ENCODE peak calls at places on chromosomes 4 and X, in ten cellular contexts. F is colonic mucosa; G is effector memory CD4-positive, alpha-beta T cell; U is ovary; C is fibroblast of lung; J is H9; M is transverse colon; W is HCT116; Y is CD4-positive, alpha-beta T cell; Q is body of pancreas. T is an unnamed sample. For H3K9me3 and H3K27me3, the result is how much of the 10 kb centered on the place peaks cover.

GRCh38 chr4:167428172-167428571 is 193.9 kb upstream of the SPOCK3 start:
- DNase-seq in J (no peak), G (no peak), M (no peak), Y (no peak), W (peak), C (peak), U (no peak), Q (no peak), F (no peak), T (no peak)

GRCh38 chrX:73836956-73837477 is 274.0 kb downstream of the CHIC1 start:
- DNase-seq in J (no peak), C (no peak), W (no peak), G (no peak), M (no peak), F (no peak), Q (no peak), U (no peak), Y (no peak), T (no peak)

GRCh38 chr4:25637581-25638220 is 17.9 kb upstream of the SLC34A2 start:
- DNase-seq in G (no peak), C (no peak), W (no peak), M (no peak), J (no peak), Q (no peak), U (no peak), Y (no peak), F (no peak), T (no peak)

GRCh38 chr4:19178835-19179234 is 1072.9 kb upstream of the SLIT2 start:
- DNase-seq in C (peak), G (no peak), J (no peak), Q (no peak), M (no peak), Y (no peak), F (no peak), W (no peak), U (no peak), T (no peak)

GRCh38 chrX:15943393-15943792 is 88.8 kb upstream of the AP1S2 start:
- DNase-seq in G (no peak), Y (no peak), J (no peak), C (no peak), F (no peak), W (no peak), Q (no peak), U (no peak), M (no peak), T (no peak)

GRCh38 chr4:187019896-187020295 is 296.2 kb upstream of the FAT1 start:
- DNase-seq in M (no peak), Q (no peak), F (no peak), G (no peak), J (peak), W (no peak), Y (no peak), U (no peak), C (no peak), T (no peak)

GRCh38 chr4:48041535-48042137 is 25.1 kb downstream of the NIPAL1 start:
- DNase-seq in F (no peak), M (peak), Q (no peak), C (no peak), G (no peak), J (no peak), Y (no peak), U (no peak), W (no peak), T (no peak)

GRCh38 chr4:184274288-184274951 is 56.7 kb upstream of the ENPP6 start:
- DNase-seq in C (peak), U (no peak), M (no peak), G (no peak), W (no peak), J (peak), Q (no peak), Y (no peak), F (no peak), T (no peak)

GRCh38 chr4:53306729-53307128 is 59.1 kb downstream of the SCFD2 start:
- DNase-seq in W (no peak), Y (no peak), J (no peak), C (peak), U (no peak), M (no peak), G (no peak), F (no peak), Q (no peak), T (no peak)

GRCh38 chrX:149829751-149830191 is 48.0 kb downstream of the MAGEA9 start:
- DNase-seq in M (no peak), F (no peak), G (peak), W (no peak), C (peak), J (no peak), Q (no peak), U (no peak), Y (peak), T (no peak)

GRCh38 chr4:2268357-2269205 is 6.7 kb upstream of the MXD4 start:
- DNase-seq in M (no peak), F (no peak), Y (no peak), J (no peak), Q (no peak), U (no peak), C (no peak), W (no peak), G (no peak), T (no peak)

GRCh38 chrX:22445880-22446279 is 173.2 kb downstream of the CBLL2 start:
- DNase-seq in M (no peak), Q (no peak), G (no peak), F (no peak), J (no peak), Y (no peak), C (no peak), W (no peak), U (no peak), T (peak)

GRCh38 chr4:71261633-71262121 is 77.1 kb upstream of the SLC4A4 start:
- DNase-seq in Q (no peak), J (no peak), Y (no peak), M (no peak), U (no peak), F (no peak), C (peak), G (no peak), W (no peak), T (no peak)

GRCh38 chrX:101595739-101596419 is 21.9 kb downstream of the ARMCX6 start:
- DNase-seq in Y (no peak), W (peak), G (peak), F (peak), Q (peak), U (peak), C (peak), J (peak), M (no peak), T (peak)

GRCh38 chrX:134801267-134801666 is 143.0 kb upstream of the PLAC1 start:
- DNase-seq in M (no peak), U (no peak), C (peak), J (no peak), Q (no peak), W (no peak), G (no peak), F (no peak), Y (no peak), T (peak)

GRCh38 chr4:154329268-154329858 is 162.2 kb downstream of the DCHS2 start:
- DNase-seq in Y (no peak), U (no peak), M (no peak), W (no peak), G (no peak), F (no peak), C (peak), J (no peak), Q (no peak), T (no peak)

GRCh38 chr4:110900206-110900769 is 277.4 kb upstream of the PITX2 start:
- DNase-seq in Q (no peak), M (no peak), G (no peak), W (no peak), Y (no peak), C (peak), J (no peak), U (no peak), F (no peak), T (no peak)

GRCh38 chr4:110907801-110908313 is 285.0 kb upstream of the PITX2 start:
- DNase-seq in G (no peak), M (no peak), F (no peak), Y (no peak), C (no peak), J (no peak), W (no peak), Q (no peak), U (no peak), T (no peak)

GRCh38 chr4:110902500-110902899 is 279.6 kb upstream of the PITX2 start:
- DNase-seq in F (no peak), M (no peak), C (peak), U (no peak), J (no peak), Q (no peak), W (no peak), G (no peak), Y (no peak), T (no peak)

GRCh38 chr4:110904435-110905050 is 281.7 kb upstream of the PITX2 start:
- DNase-seq in M (no peak), W (peak), U (no peak), J (no peak), G (no peak), Q (no peak), C (peak), Y (no peak), F (no peak), T (peak)
- H3K9me3 ChIP-seq in M (under half), W (under half), U (under half), J (under half), G (under half), Q (under half), C (under half), Y (under half), F (under half), T (under half)

DNA sequence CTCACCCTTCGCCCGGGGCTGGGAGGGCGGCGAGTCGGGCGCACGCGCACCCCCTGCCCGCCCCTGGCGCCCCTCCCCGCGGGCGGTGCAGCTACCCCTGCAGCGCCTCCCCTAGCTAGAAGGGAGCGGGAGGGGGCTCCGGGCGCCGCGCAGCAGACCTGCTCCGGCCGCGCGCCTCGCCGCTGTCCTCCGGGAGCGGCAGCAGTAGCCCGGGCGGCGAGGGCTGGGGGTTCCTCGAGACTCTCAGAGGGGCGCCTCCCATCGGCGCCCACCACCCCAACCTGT is at the start of gene NPNT:
- DNase-seq in G (no peak), F (no peak), J (peak), W (no peak), M (peak), Q (peak), Y (no peak), C (peak), U (no peak), T (no peak)
- H3K27me3 ChIP-seq in G (under half), F (under half), J (under half), W (under half), M (under half), Q (under half), Y (half or more), C (under half), U (under half), T (under half)

GRCh38 chrX:155592331-155592730 is 20.4 kb downstream of the TMLHE start:
- DNase-seq in U (no peak), C (no peak), F (no peak), W (no peak), J (no peak), M (no peak), Q (no peak), G (no peak), Y (no peak), T (no peak)
- H3K9me3 ChIP-seq in U (under half), C (under half), F (under half), W (under half), J (under half), M (under half), Q (under half), G (under half), Y (under half), T (under half)

DNA sequence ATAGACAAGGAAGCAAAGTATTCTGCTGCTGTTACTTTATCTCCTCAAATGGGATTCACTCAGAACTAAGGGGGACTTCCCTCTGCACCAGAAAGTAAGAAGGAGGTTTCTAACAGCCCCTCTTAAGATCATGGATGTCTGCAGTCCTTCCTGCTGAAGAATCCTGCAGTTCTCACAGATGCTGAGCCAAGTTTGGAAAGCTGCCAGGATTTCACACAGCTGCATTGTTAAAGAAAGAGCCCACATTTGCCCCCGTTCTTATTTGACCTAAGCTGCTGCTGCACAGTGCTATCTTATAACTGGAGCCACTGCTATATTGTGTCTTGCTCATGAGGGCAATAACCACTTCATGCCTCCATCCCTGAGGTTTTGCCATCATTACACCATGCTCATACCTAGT is 81.1 kb downstream of the FAAH2 start:
- DNase-seq in Q (no peak), W (no peak), M (no peak), J (no peak), G (no peak), F (no peak), Y (no peak), C (no peak), U (no peak), T (no peak)
- H3K27me3 ChIP-seq in Q (under half), W (under half), M (under half), J (under half), G (under half), F (under half), Y (under half), C (under half), U (under half), T (under half)